ENCODE peak calls at places on chromosomes 13 and 19, in six cellular contexts. W, V, K, M, N and A are unnamed samples.

GRCh38 chr19:31470229-31470939 is 121.1 kb upstream of the TSHZ3 start:
- DNase-seq in W (no peak), V (no peak), K (no peak), M (no peak), N (no peak), A (no peak)

GRCh38 chr13:44068737-44069136 is 189.0 kb downstream of the LACC1 start:
- DNase-seq in W (peak), V (no peak), K (no peak), M (no peak), N (no peak), A (no peak)

GRCh38 chr19:31529121-31529520 is 179.9 kb upstream of the TSHZ3 start:
- DNase-seq in W (no peak), V (no peak), K (no peak), M (no peak), N (no peak), A (no peak)

GRCh38 chr13:52599037-52599852 is 43.0 kb upstream of the HNRNPA1L2 start:
- DNase-seq in W (peak), V (peak), K (no peak), M (no peak), N (no peak), A (no peak)

GRCh38 chr13:28320884-28321574 is 173.9 kb downstream of the FLT1 start:
- DNase-seq in W (no peak), V (no peak), K (no peak), M (no peak), N (no peak), A (no peak)

GRCh38 chr19:13417054-13417453 is 89.2 kb downstream of the CACNA1A start:
- DNase-seq in W (no peak), V (no peak), K (no peak), M (no peak), N (no peak), A (no peak)

GRCh38 chr19:57803594-57804325 is 11.0 kb downstream of the ZNF552 start:
- DNase-seq in W (peak), V (peak), K (no peak), M (no peak), N (no peak), A (no peak)

GRCh38 chr13:110561335-110562033 is at the start of gene RAB20:
- DNase-seq in W (peak), V (peak), K (peak), M (peak), N (peak), A (peak)

GRCh38 chr13:113882266-113882627 is 18.4 kb upstream of the GAS6 start:
- DNase-seq in W (no peak), V (no peak), K (no peak), M (no peak), N (peak), A (peak)

GRCh38 chr13:85590231-85590931 is 208.8 kb downstream of the SLITRK6 start:
- DNase-seq in W (no peak), V (no peak), K (no peak), M (no peak), N (no peak), A (no peak)

GRCh38 chr19:10339380-10339960 is at the start of gene ICAM3:
- DNase-seq in W (no peak), V (no peak), K (peak), M (peak), N (no peak), A (peak)

GRCh38 chr13:78631077-78631476 is 27.7 kb upstream of the POU4F1 start:
- DNase-seq in W (no peak), V (no peak), K (no peak), M (no peak), N (no peak), A (no peak)

GRCh38 chr19:23286477-23286876 is 36.3 kb upstream of the ZNF724 start:
- DNase-seq in W (no peak), V (no peak), K (no peak), M (no peak), N (no peak), A (no peak)

GRCh38 chr19:12788682-12789097 is 2.6 kb upstream of the JUNB start:
- DNase-seq in W (peak), V (no peak), K (peak), M (no peak), N (peak), A (peak)